ENCODE peak calls at places on chromosome 14, in six cellular contexts. T, Y, W, O, U and C are unnamed samples.

GRCh38 chr14:59254911-59255545 is 66.6 kb downstream of the DAAM1 start:
- DNase-seq in T (no peak), Y (no peak), W (no peak), O (no peak), U (no peak), C (no peak)

GRCh38 chr14:40240456-40240855 is 808.2 kb upstream of the FBXO33 start:
- DNase-seq in T (no peak), Y (no peak), W (no peak), O (no peak), U (no peak), C (no peak)

GRCh38 chr14:67575684-67576083 is 24.4 kb downstream of the PIGH start:
- DNase-seq in T (no peak), Y (no peak), W (no peak), O (no peak), U (no peak), C (no peak)

GRCh38 chr14:74478996-74479635 is 14.0 kb downstream of the NPC2 start:
- DNase-seq in T (no peak), Y (no peak), W (peak; percentile 87), O (no peak), U (no peak), C (no peak)

GRCh38 chr14:75005357-75005756 is 2.6 kb downstream of the EIF2B2 start:
- DNase-seq in T (no peak), Y (no peak), W (no peak), O (no peak), U (no peak), C (no peak)

GRCh38 chr14:74392616-74393570 is 33.1 kb downstream of the SYNDIG1L start:
- DNase-seq in T (no peak), Y (no peak), W (no peak), O (no peak), U (no peak), C (no peak)

GRCh38 chr14:60509438-60510253 is 700 bp downstream of the SIX6 start:
- DNase-seq in T (no peak), Y (no peak), W (no peak), O (no peak), U (no peak), C (no peak)

GRCh38 chr14:55349565-55349964 is 62.1 kb downstream of the ATG14 start:
- DNase-seq in T (no peak), Y (no peak), W (no peak), O (no peak), U (peak; percentile 82), C (no peak)

GRCh38 chr14:62303437-62303836 is 541.2 kb downstream of the SNAPC1 start:
- DNase-seq in T (no peak), Y (no peak), W (no peak), O (no peak), U (no peak), C (no peak)

GRCh38 chr14:55336161-55336560 is 64.9 kb downstream of the FBXO34 start:
- DNase-seq in T (no peak), Y (no peak), W (no peak), O (no peak), U (no peak), C (no peak)

GRCh38 chr14:99544971-99545370 is 59.0 kb downstream of the CCDC85C start:
- DNase-seq in T (no peak), Y (no peak), W (no peak), O (no peak), U (no peak), C (no peak)

GRCh38 chr14:78143489-78144145 is 26.6 kb upstream of the NRXN3 start:
- DNase-seq in T (no peak), Y (no peak), W (no peak), O (no peak), U (no peak), C (no peak)

GRCh38 chr14:35959835-35960234 is 133.7 kb downstream of the BRMS1L start:
- DNase-seq in T (no peak), Y (no peak), W (no peak), O (no peak), U (no peak), C (no peak)

GRCh38 chr14:40413146-40413545 is 980.9 kb upstream of the FBXO33 start:
- DNase-seq in T (no peak), Y (no peak), W (no peak), O (no peak), U (no peak), C (no peak)

GRCh38 chr14:99166506-99166905 is 105.5 kb downstream of the BCL11B start:
- DNase-seq in T (no peak), Y (no peak), W (no peak), O (no peak), U (no peak), C (no peak)

GRCh38 chr14:33592298-33592697 is 358.6 kb downstream of the EGLN3 start:
- DNase-seq in T (no peak), Y (no peak), W (no peak), O (no peak), U (no peak), C (no peak)

GRCh38 chr14:65824285-65824977 is 411.9 kb downstream of the FUT8 start:
- DNase-seq in T (no peak), Y (peak; percentile 26), W (peak; percentile 85), O (peak; percentile 28), U (no peak), C (peak; percentile 73)

GRCh38 chr14:24954037-24954696 is 95.8 kb downstream of the STXBP6 start:
- DNase-seq in T (no peak), Y (no peak), W (no peak), O (no peak), U (no peak), C (no peak)

GRCh38 chr14:103294091-103294490 is 39.9 kb upstream of the EIF5 start:
- DNase-seq in T (no peak), Y (no peak), W (no peak), O (no peak), U (no peak), C (no peak)

GRCh38 chr14:36665887-36666415 is 4.3 kb downstream of the PAX9 start:
- DNase-seq in T (no peak), Y (no peak), W (no peak), O (no peak), U (no peak), C (no peak)

GRCh38 chr14:59507752-59508103 is 23.4 kb downstream of the JKAMP start:
- DNase-seq in T (no peak), Y (no peak), W (no peak), O (no peak), U (no peak), C (no peak)

GRCh38 chr14:54211562-54212308 is 185.1 kb upstream of the CDKN3 start:
- DNase-seq in T (no peak), Y (no peak), W (no peak), O (peak; percentile 60), U (no peak), C (no peak)